ENCODE peak calls at places on chromosomes 13 and 19, in six cellular contexts. O is foreskin fibroblast; K is uterus; P is stimulated activated CD4-positive, alpha-beta T cell treated with anti-CD3 and anti-CD28 coated beads, Interleukin-1b, Interleukin-23, amount 100 ng/mL, for 4 hours; H is HCT116; Y is effector memory CD4-positive, alpha-beta T cell. X is an unnamed sample.

GRCh38 chr19:29387586-29387985 is 138.2 kb upstream of the VSTM2B start:
- DNase-seq in O (no peak), K (no peak), P (no peak), H (no peak), Y (no peak), X (no peak)

GRCh38 chr13:110492299-110493160 is 69.0 kb downstream of the RAB20 start:
- DNase-seq in O (no peak), K (no peak), P (no peak), H (no peak), Y (no peak), X (no peak)

GRCh38 chr19:416416-416815 is 7.5 kb upstream of the C2CD4C start:
- DNase-seq in O (no peak), K (no peak), P (no peak), H (no peak), Y (no peak), X (peak; percentile 2)

GRCh38 chr13:41827507-41828213 is 133.2 kb downstream of the VWA8 start:
- DNase-seq in O (peak; percentile 94), K (peak; percentile 24), P (no peak), H (peak; percentile 39), Y (no peak), X (no peak)

GRCh38 chr13:29594310-29594709 is 1.2 kb downstream of the SLC7A1 start:
- DNase-seq in O (peak; percentile 80), K (peak; percentile 52), P (peak; percentile 32), H (no peak), Y (peak; percentile 12), X (peak; percentile 68)

GRCh38 chr19:21130097-21130775 is 11.6 kb upstream of the ZNF431 start:
- DNase-seq in O (no peak), K (no peak), P (no peak), H (no peak), Y (no peak), X (no peak)

GRCh38 chr19:23509686-23510450 is 114.6 kb upstream of the ZNF91 start:
- DNase-seq in O (no peak), K (no peak), P (no peak), H (no peak), Y (no peak), X (no peak)

GRCh38 chr19:51811344-51811743 is 16.4 kb downstream of the FPR3 start:
- DNase-seq in O (no peak), K (no peak), P (no peak), H (no peak), Y (no peak), X (no peak)

GRCh38 chr13:97319088-97319487 is 97.0 kb downstream of the MBNL2 start:
- DNase-seq in O (no peak), K (no peak), P (no peak), H (no peak), Y (no peak), X (no peak)

GRCh38 chr13:20160346-20161274 is at the start of gene GJA3:
- DNase-seq in O (peak; percentile 75), K (no peak), P (peak; percentile 50), H (no peak), Y (peak; percentile 22), X (no peak)

GRCh38 chr19:48554385-48555091 is 2.6 kb downstream of the SULT2B1 start:
- DNase-seq in O (peak; percentile 7), K (no peak), P (no peak), H (no peak), Y (no peak), X (peak; percentile 40)

GRCh38 chr19:35135389-35135909 is 590 bp upstream of the LGI4 start:
- DNase-seq in O (peak; percentile 81), K (peak; percentile 86), P (peak; percentile 52), H (peak; percentile 51), Y (no peak), X (peak; percentile 81)

GRCh38 chr19:8075158-8076086 is 22.9 kb downstream of the CCL25 start:
- DNase-seq in O (no peak), K (no peak), P (no peak), H (no peak), Y (no peak), X (no peak)

GRCh38 chr13:112132142-112132541 is 65.2 kb downstream of the SOX1 start:
- DNase-seq in O (no peak), K (no peak), P (no peak), H (no peak), Y (no peak), X (no peak)

GRCh38 chr13:39144941-39145533 is 106.8 kb downstream of the NHLRC3 start:
- DNase-seq in O (peak; percentile 84), K (peak; percentile 61), P (no peak), H (peak; percentile 41), Y (no peak), X (peak; percentile 56)

GRCh38 chr19:39499082-39499642 is 415 bp downstream of the DLL3 start:
- DNase-seq in O (peak; percentile 50), K (no peak), P (no peak), H (no peak), Y (no peak), X (no peak)

GRCh38 chr13:70087247-70087646 is 20.4 kb upstream of the ATXN8OS start:
- DNase-seq in O (no peak), K (no peak), P (no peak), H (no peak), Y (no peak), X (no peak)

GRCh38 chr13:99123101-99124045 is 77.3 kb upstream of the UBAC2 start:
- DNase-seq in O (peak; percentile 21), K (no peak), P (no peak), H (no peak), Y (no peak), X (no peak)

GRCh38 chr19:16859626-16860025 is 29.2 kb upstream of the F2RL3 start:
- DNase-seq in O (no peak), K (no peak), P (no peak), H (no peak), Y (no peak), X (no peak)

GRCh38 chr19:15788594-15789270 is 1.3 kb downstream of the OR10H5 start:
- DNase-seq in O (no peak), K (no peak), P (no peak), H (no peak), Y (no peak), X (no peak)

GRCh38 chr13:114065141-114065925 is 67.1 kb downstream of the RASA3 start:
- DNase-seq in O (peak; percentile 100), K (peak; percentile 92), P (peak; percentile 61), H (peak; percentile 90), Y (peak; percentile 70), X (peak; percentile 80)

GRCh38 chr13:44148159-44148929 is 225.3 kb upstream of the SERP2 start:
- DNase-seq in O (no peak), K (no peak), P (no peak), H (no peak), Y (no peak), X (no peak)

GRCh38 chr13:114019367-114019766 is 45.5 kb upstream of the C13orf46 start:
- DNase-seq in O (no peak), K (no peak), P (peak; percentile 14), H (peak; percentile 8), Y (peak; percentile 12), X (no peak)

X was measured in body of pancreas.